ENCODE peak calls at places on chromosome 7, in five cellular contexts. One of them, this sample, is unnamed.

GRCh38 chr7:157004050-157004838 is 6.2 kb downstream of the MNX1 start:
- DNase-seq in A549: no peak
- DNase-seq in SK-N-SH: peak
- DNase-seq in GM12878: no peak
- DNase-seq in HepG2: no peak
- DNase-seq in this sample: no peak

GRCh38 chr7:2936891-2937580 is 92.9 kb upstream of the GNA12 start:
- DNase-seq in A549: no peak
- DNase-seq in SK-N-SH: no peak
- DNase-seq in HepG2: no peak
- DNase-seq in GM12878: no peak
- DNase-seq in this sample: no peak

GRCh38 chr7:29478687-29479086 is 84.9 kb upstream of the PRR15 start:
- DNase-seq in SK-N-SH: no peak
- DNase-seq in A549: no peak
- DNase-seq in GM12878: no peak
- DNase-seq in HepG2: peak
- DNase-seq in this sample: no peak

GRCh38 chr7:116588641-116589594 is 64.1 kb downstream of the CAV1 start:
- DNase-seq in SK-N-SH: peak
- DNase-seq in GM12878: no peak
- DNase-seq in HepG2: peak
- DNase-seq in A549: peak
- DNase-seq in this sample: no peak

GRCh38 chr7:83439021-83439420 is 209.9 kb downstream of the SEMA3E start:
- DNase-seq in A549: no peak
- DNase-seq in HepG2: no peak
- DNase-seq in SK-N-SH: no peak
- DNase-seq in GM12878: no peak
- DNase-seq in this sample: no peak

GRCh38 chr7:39088730-39089129 is 111.0 kb downstream of the POU6F2 start:
- DNase-seq in GM12878: no peak
- DNase-seq in SK-N-SH: no peak
- DNase-seq in HepG2: no peak
- DNase-seq in A549: no peak
- DNase-seq in this sample: no peak

GRCh38 chr7:93910076-93910994 is 4.0 kb downstream of the GNGT1 start:
- DNase-seq in SK-N-SH: no peak
- DNase-seq in HepG2: no peak
- DNase-seq in A549: peak
- DNase-seq in GM12878: no peak
- DNase-seq in this sample: no peak

GRCh38 chr7:6392712-6393666 is 54.8 kb downstream of the DAGLB start:
- DNase-seq in GM12878: peak
- DNase-seq in SK-N-SH: no peak
- DNase-seq in HepG2: no peak
- DNase-seq in A549: peak
- DNase-seq in this sample: no peak

GRCh38 chr7:1526271-1526754 is 4.2 kb upstream of the MAFK start:
- DNase-seq in GM12878: no peak
- DNase-seq in SK-N-SH: peak
- DNase-seq in HepG2: no peak
- DNase-seq in A549: peak
- DNase-seq in this sample: no peak

GRCh38 chr7:37545619-37546356 is 97.1 kb upstream of the ELMO1 start:
- DNase-seq in A549: no peak
- DNase-seq in SK-N-SH: no peak
- DNase-seq in HepG2: no peak
- DNase-seq in GM12878: no peak
- DNase-seq in this sample: no peak

DNA sequence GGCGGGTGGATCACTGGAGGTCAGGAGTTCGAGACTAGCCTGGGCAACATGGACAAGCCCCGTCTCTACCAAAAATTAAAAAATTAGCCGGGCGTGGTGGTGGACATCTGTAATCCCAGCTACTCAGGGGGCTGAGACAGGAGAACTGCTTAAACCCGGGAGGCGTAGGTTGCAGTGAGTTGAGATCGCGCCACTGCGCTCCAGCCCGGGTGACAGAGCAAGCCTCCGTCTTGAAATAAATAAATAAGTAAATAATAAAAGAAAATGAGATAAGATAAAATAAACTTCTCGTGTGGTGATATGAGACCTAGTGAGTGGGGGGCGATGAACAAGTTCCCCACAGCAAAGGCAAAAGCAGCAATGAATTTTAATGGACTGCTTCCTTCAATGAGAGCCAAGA is 33.6 kb upstream of the LMTK2 start:
- DNase-seq in A549: no peak
- DNase-seq in HepG2: no peak
- DNase-seq in GM12878: no peak
- DNase-seq in SK-N-SH: no peak
- DNase-seq in this sample: no peak
- TF ChIP-seq EP300 in A549: no peak
- TF ChIP-seq EP300 in HepG2: no peak
- TF ChIP-seq EP300 in GM12878: no peak
- TF ChIP-seq EP300 in SK-N-SH: no peak
- TF ChIP-seq EP300 in this sample: no peak

GRCh38 chr7:138889566-138889965 is 91.6 kb upstream of the ATP6V0A4 start:
- DNase-seq in HepG2: peak
- DNase-seq in A549: peak
- DNase-seq in GM12878: no peak
- DNase-seq in SK-N-SH: no peak
- DNase-seq in this sample: no peak
- TF ChIP-seq MAX in HepG2: no peak
- TF ChIP-seq MAX in A549: no peak
- TF ChIP-seq MAX in GM12878: no peak
- TF ChIP-seq MAX in SK-N-SH: no peak
- TF ChIP-seq MAX in this sample: no peak

DNA sequence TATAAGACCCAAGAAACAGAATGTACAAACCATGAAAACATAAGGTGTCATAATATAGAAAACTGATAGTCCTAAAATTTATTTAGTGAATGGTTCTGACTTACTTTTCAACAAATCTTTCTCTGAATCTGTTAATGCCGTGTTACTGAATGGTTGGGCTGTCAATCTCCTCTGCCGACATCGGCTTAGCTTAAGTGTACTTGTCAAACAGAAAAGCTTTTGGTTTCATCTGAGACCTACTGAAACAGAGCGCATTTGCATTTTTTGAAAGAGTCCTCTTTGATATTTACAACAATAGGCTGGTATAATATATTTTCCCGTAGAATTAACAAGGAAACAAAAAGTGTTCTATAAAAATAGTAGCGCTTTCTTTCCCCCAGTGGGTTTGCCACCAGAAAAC is 120.9 kb upstream of the ZNF804B start:
- DNase-seq in HepG2: no peak
- DNase-seq in A549: no peak
- DNase-seq in GM12878: no peak
- DNase-seq in SK-N-SH: no peak
- DNase-seq in this sample: no peak
- TF ChIP-seq EP300 in HepG2: no peak
- TF ChIP-seq EP300 in A549: no peak
- TF ChIP-seq EP300 in GM12878: no peak
- TF ChIP-seq EP300 in SK-N-SH: no peak
- TF ChIP-seq EP300 in this sample: no peak

GRCh38 chr7:102287082-102287464 is 405 bp downstream of the SH2B2 start:
- DNase-seq in A549: no peak
- DNase-seq in SK-N-SH: peak
- DNase-seq in GM12878: no peak
- DNase-seq in HepG2: no peak
- DNase-seq in this sample: no peak

GRCh38 chr7:102287465-102288146 is 938 bp downstream of the SH2B2 start:
- DNase-seq in GM12878: no peak
- DNase-seq in SK-N-SH: peak
- DNase-seq in HepG2: no peak
- DNase-seq in A549: peak
- DNase-seq in this sample: peak

GRCh38 chr7:102284891-102285540 is 1.7 kb upstream of the SH2B2 start:
- DNase-seq in SK-N-SH: peak
- DNase-seq in HepG2: no peak
- DNase-seq in A549: no peak
- DNase-seq in GM12878: no peak
- DNase-seq in this sample: no peak

GRCh38 chr7:102285541-102286236 is 979 bp upstream of the SH2B2 start:
- DNase-seq in GM12878: no peak
- DNase-seq in HepG2: no peak
- DNase-seq in SK-N-SH: no peak
- DNase-seq in A549: no peak
- DNase-seq in this sample: no peak

DNA sequence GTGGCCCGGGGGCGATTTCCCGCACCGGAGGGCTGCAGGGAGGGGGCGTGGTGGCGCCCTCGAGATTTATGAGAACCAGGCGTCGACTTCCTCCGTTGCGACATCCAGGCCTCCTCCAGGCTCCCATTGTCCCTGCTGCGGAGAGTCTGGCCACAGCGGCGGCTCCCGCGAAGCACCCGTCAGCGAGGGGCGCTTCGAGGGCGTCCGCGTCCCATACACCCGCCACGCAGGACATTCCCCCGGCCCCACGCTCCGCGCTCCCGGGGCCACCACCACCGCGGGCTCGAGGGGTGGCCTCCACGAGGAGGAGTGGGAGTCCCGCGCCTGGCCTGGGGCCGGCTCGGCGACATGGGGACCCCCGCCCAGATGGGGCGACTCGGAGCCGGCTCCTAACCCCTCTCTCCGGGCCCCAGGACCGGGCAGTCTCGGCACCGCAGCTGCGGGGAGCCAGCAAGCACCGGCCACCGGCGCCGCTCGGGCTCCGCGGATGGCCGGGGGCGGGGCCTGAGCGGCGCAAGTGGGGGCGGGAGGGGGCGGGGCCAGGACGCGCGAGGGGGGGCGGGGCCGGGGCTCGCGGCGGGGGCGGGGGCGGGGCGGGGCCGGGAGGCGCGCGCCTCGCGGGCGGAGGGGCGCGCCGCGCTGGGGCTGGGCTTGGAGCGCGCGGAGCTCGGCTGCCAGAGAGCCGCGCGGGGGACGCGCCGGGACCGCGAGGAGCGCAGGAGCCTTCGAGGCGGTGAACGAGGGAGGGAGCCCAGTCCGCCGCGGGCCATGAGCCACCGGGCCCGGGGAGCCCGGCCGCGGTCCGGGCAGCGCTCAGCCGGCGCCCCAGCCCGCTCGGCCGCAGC is at the start of gene SH2B2:
- DNase-seq in SK-N-SH: peak
- DNase-seq in GM12878: no peak
- DNase-seq in HepG2: peak
- DNase-seq in A549: peak
- DNase-seq in this sample: no peak
- TF ChIP-seq MAX in SK-N-SH: peak
- TF ChIP-seq MAX in GM12878: no peak
- TF ChIP-seq MAX in HepG2: peak
- TF ChIP-seq MAX in A549: peak
- TF ChIP-seq MAX in this sample: peak

GRCh38 chr7:96088579-96088978 is 233.3 kb downstream of the SLC25A13 start:
- DNase-seq in GM12878: no peak
- DNase-seq in A549: peak
- DNase-seq in SK-N-SH: no peak
- DNase-seq in HepG2: no peak
- DNase-seq in this sample: no peak

GRCh38 chr7:96090756-96091155 is 231.1 kb downstream of the SLC25A13 start:
- DNase-seq in GM12878: no peak
- DNase-seq in HepG2: no peak
- DNase-seq in SK-N-SH: no peak
- DNase-seq in A549: no peak
- DNase-seq in this sample: no peak

GRCh38 chr7:96084880-96085551 is 236.9 kb downstream of the SLC25A13 start:
- DNase-seq in A549: peak
- DNase-seq in SK-N-SH: no peak
- DNase-seq in HepG2: no peak
- DNase-seq in GM12878: no peak
- DNase-seq in this sample: no peak

GRCh38 chr7:96089511-96089910 is 232.4 kb downstream of the SLC25A13 start:
- DNase-seq in SK-N-SH: no peak
- DNase-seq in GM12878: no peak
- DNase-seq in HepG2: no peak
- DNase-seq in A549: no peak
- DNase-seq in this sample: no peak

GRCh38 chr7:96085953-96086352 is 235.9 kb downstream of the SLC25A13 start:
- DNase-seq in HepG2: no peak
- DNase-seq in SK-N-SH: no peak
- DNase-seq in A549: no peak
- DNase-seq in GM12878: no peak
- DNase-seq in this sample: no peak
- TF ChIP-seq EP300 in HepG2: no peak
- TF ChIP-seq EP300 in SK-N-SH: no peak
- TF ChIP-seq EP300 in A549: no peak
- TF ChIP-seq EP300 in GM12878: no peak
- TF ChIP-seq EP300 in this sample: no peak

GRCh38 chr7:151793531-151793935 is 83.4 kb downstream of the PRKAG2 start:
- DNase-seq in SK-N-SH: no peak
- DNase-seq in A549: no peak
- DNase-seq in GM12878: no peak
- DNase-seq in HepG2: no peak
- DNase-seq in this sample: no peak
- TF ChIP-seq MAX in SK-N-SH: no peak
- TF ChIP-seq MAX in A549: no peak
- TF ChIP-seq MAX in GM12878: no peak
- TF ChIP-seq MAX in HepG2: no peak
- TF ChIP-seq MAX in this sample: no peak

DNA sequence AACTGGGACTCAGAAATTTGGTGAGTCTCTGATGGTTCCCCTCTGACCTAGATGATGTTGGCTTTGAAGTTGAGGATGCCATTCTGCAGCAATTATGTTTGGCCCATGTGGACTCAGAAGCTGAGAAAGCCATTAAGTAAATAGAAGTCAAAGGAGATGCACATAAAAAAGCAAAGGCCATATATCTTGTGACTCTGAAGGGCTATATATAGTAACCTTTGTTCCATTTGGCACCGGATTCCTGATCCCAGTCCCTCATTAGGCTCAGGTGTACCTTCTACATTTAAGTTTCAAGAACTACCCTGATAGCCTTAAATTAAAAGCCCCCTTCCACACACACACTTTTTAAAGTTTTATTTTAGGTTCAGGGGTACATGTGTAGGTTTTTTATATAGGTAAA is 50.0 kb upstream of the PDK4 start:
- DNase-seq in HepG2: no peak
- DNase-seq in SK-N-SH: no peak
- DNase-seq in GM12878: no peak
- DNase-seq in A549: no peak
- DNase-seq in this sample: no peak
- TF ChIP-seq EP300 in HepG2: no peak
- TF ChIP-seq EP300 in SK-N-SH: no peak
- TF ChIP-seq EP300 in GM12878: no peak
- TF ChIP-seq EP300 in A549: no peak
- TF ChIP-seq EP300 in this sample: no peak

DNA sequence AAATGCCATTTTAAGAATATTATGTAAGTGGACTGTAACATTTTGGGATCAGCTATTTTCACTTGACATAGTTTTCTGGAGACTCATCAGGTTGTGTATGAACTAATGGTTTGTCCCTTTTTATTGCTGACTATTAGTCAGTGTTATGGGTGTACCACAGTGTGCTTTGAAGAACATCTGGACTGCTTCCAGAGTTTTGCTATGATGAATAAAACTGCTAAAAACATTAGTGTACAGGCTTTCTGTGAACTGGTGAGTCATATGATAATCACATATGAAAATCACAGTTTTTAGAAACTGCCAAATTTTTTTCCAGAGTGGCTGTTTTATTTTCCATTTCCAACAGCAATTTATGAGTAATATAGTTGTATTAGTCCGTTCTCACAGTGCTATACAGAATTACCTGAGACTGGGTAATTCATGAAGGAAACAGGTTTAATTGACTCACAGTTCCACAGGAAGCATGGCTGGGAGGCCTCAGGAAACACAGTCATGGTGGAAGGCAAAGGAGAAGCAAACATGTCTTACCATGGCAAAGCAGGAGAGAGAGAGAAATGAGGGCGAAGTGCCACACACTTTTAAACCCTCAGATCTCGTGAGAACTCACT is 281.2 kb upstream of the VSTM2A start:
- DNase-seq in HepG2: no peak
- DNase-seq in GM12878: no peak
- DNase-seq in A549: no peak
- DNase-seq in SK-N-SH: no peak
- DNase-seq in this sample: no peak
- TF ChIP-seq MAX in HepG2: no peak
- TF ChIP-seq MAX in GM12878: no peak
- TF ChIP-seq MAX in A549: no peak
- TF ChIP-seq MAX in SK-N-SH: no peak
- TF ChIP-seq MAX in this sample: no peak